ENCODE peak calls at places on chromosomes 6 and 20, in seven cellular contexts. U, S, O, Q, Y, C and X are unnamed samples.

GRCh38 chr6:15255481-15256414 is 9.9 kb downstream of the JARID2 start:
- DNase-seq in U (peak), S (no peak), O (peak), Q (no peak), Y (no peak), C (no peak), X (peak)

GRCh38 chr6:124962617-124963415 is 579 bp downstream of the RNF217 start:
- DNase-seq in U (no peak), S (peak), O (peak), Q (peak), Y (no peak), C (peak), X (no peak)

GRCh38 chr6:50270427-50270826 is 220.7 kb upstream of the DEFB112 start:
- DNase-seq in U (no peak), S (no peak), O (no peak), Q (no peak), Y (no peak), C (no peak), X (no peak)

GRCh38 chr20:58611236-58612020 is 39.7 kb upstream of the STX16 start:
- DNase-seq in U (peak), S (no peak), O (no peak), Q (no peak), Y (peak), C (no peak), X (no peak)

GRCh38 chr6:164827537-164827936 is 481.9 kb downstream of the C6orf118 start:
- DNase-seq in U (no peak), S (no peak), O (no peak), Q (no peak), Y (no peak), C (no peak), X (no peak)

GRCh38 chr6:160120087-160120486 is 1.5 kb upstream of the SLC22A1 start:
- DNase-seq in U (no peak), S (no peak), O (no peak), Q (no peak), Y (no peak), C (no peak), X (no peak)

GRCh38 chr6:40550096-40550731 is 37.0 kb downstream of the LRFN2 start:
- DNase-seq in U (no peak), S (peak), O (peak), Q (peak), Y (no peak), C (peak), X (peak)

GRCh38 chr6:34154668-34155447 is 9.0 kb upstream of the GRM4 start:
- DNase-seq in U (no peak), S (peak), O (peak), Q (peak), Y (peak), C (peak), X (peak)

GRCh38 chr20:17617212-17617867 is 47.5 kb downstream of the DSTN start:
- DNase-seq in U (no peak), S (no peak), O (peak), Q (peak), Y (peak), C (peak), X (peak)

GRCh38 chr6:159875194-159875593 is 15.6 kb upstream of the MAS1 start:
- DNase-seq in U (no peak), S (no peak), O (no peak), Q (no peak), Y (no peak), C (no peak), X (no peak)

GRCh38 chr6:167044696-167045095 is 45.5 kb downstream of the CEP43 start:
- DNase-seq in U (no peak), S (no peak), O (no peak), Q (no peak), Y (no peak), C (no peak), X (no peak)

GRCh38 chr6:56677559-56677958 is 34.9 kb upstream of the DST start:
- DNase-seq in U (no peak), S (peak), O (no peak), Q (no peak), Y (no peak), C (no peak), X (no peak)

GRCh38 chr6:81553246-81553645 is 199.2 kb downstream of the TENT5A start:
- DNase-seq in U (no peak), S (no peak), O (no peak), Q (no peak), Y (no peak), C (no peak), X (no peak)

GRCh38 chr20:53736757-53737403 is 143.2 kb upstream of the ZNF217 start:
- DNase-seq in U (peak), S (peak), O (peak), Q (no peak), Y (no peak), C (no peak), X (peak)

GRCh38 chr20:23257106-23257761 is 93.4 kb upstream of the NXT1 start:
- DNase-seq in U (no peak), S (no peak), O (no peak), Q (no peak), Y (no peak), C (no peak), X (no peak)

GRCh38 chr6:15176816-15177215 is 69.1 kb upstream of the JARID2 start:
- DNase-seq in U (no peak), S (no peak), O (no peak), Q (no peak), Y (no peak), C (no peak), X (no peak)

GRCh38 chr6:80186082-80186481 is 79.6 kb downstream of the BCKDHB start:
- DNase-seq in U (no peak), S (no peak), O (no peak), Q (no peak), Y (no peak), C (no peak), X (no peak)

GRCh38 chr6:54715990-54716389 is 130.6 kb upstream of the FAM83B start:
- DNase-seq in U (no peak), S (no peak), O (no peak), Q (no peak), Y (no peak), C (no peak), X (no peak)

GRCh38 chr6:135129139-135129867 is 51.8 kb upstream of the MYB start:
- DNase-seq in U (no peak), S (no peak), O (no peak), Q (no peak), Y (no peak), C (no peak), X (peak)

GRCh38 chr20:25325073-25325472 is 65.6 kb downstream of the ABHD12 start:
- DNase-seq in U (no peak), S (no peak), O (peak), Q (no peak), Y (no peak), C (no peak), X (no peak)

GRCh38 chr6:20810732-20811111 is 276.5 kb downstream of the CDKAL1 start:
- DNase-seq in U (no peak), S (no peak), O (no peak), Q (no peak), Y (no peak), C (no peak), X (no peak)

GRCh38 chr6:117776441-117776840 is 101.2 kb downstream of the NUS1 start:
- DNase-seq in U (no peak), S (peak), O (no peak), Q (no peak), Y (no peak), C (no peak), X (no peak)
- TF ChIP-seq CTCF in U (no peak), S (no peak), O (no peak), Q (peak), Y (no peak), C (peak), X (no peak)

DNA sequence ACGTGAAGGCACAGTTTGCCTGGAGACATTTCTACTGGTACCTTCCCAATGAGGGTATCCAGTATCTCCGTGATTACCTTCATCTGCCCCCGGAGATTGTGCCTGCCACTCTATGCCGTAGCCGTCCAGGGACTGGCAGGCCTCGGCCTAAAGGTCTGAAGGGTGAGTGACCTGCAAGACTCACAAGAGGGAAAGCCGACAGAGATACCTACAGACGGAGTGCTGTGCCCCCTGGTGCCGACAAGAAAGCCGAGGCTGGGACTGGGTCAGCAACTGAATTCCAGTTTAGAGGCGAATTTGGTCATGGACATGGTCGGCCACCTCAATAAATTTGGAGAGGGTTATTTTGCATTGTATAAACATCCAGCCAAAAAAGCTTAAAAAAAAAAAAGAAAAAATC is 420.3 kb upstream of the FLRT3 start:
- DNase-seq in U (no peak), S (no peak), O (no peak), Q (no peak), Y (no peak), C (no peak), X (no peak)
- TF ChIP-seq CTCF in U (no peak), S (no peak), O (no peak), Q (no peak), Y (no peak), C (no peak), X (no peak)

GRCh38 chr20:6416371-6416770 is 293.5 kb upstream of the FERMT1 start:
- DNase-seq in U (no peak), S (no peak), O (no peak), Q (no peak), Y (no peak), C (no peak), X (no peak)
- TF ChIP-seq CTCF in U (no peak), S (no peak), O (no peak), Q (peak), Y (no peak), C (no peak), X (no peak)

DNA sequence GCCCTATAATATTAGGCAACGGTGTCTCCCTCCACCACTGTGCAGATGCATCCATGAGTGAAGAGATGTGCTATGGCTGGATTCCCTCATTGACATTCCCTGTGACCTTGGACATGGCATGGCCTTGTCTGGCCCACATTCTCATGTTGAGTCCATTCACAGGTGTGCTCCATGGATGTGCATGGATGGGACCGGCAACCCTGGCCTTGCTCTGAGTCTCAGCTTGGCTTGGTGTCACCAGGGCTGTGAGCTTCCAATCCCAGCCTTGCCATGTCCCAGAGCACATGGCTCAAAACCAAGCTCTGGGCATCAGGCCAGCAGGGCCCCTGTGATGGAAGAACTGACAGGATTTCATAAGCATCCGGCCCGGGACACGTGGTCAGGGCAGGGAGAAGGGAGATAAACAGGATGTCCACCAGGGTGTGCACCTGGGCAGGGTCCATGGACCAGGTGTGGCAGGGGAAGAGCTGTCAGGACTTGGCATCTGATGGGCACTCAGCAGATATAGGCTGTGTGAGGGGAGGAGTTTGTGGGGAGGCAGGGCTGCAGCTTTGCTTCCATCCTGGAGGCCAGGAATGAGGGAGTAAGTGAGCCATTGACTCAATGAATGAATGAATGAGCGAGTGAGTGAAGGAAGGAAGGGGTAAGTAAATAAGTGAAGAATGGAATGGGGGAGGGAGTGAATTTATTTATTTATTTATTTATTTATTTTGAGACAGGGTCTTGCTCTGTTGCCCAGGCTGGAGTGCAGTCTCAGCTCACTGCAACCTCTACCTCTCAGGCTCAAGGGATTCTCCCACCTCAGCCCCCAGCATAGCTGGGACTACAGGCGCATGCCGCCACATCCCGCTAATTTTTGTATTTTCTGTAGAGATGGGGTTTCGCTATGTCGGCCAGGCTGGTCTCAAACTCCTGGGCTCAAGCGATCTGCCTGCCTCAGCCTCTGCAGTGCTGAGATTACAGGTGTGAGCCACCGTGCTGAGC is 15.7 kb downstream of the NRSN2 start:
- DNase-seq in U (peak), S (no peak), O (no peak), Q (no peak), Y (peak), C (peak), X (peak)
- TF ChIP-seq CTCF in U (peak), S (no peak), O (peak), Q (no peak), Y (peak), C (peak), X (peak)

GRCh38 chr6:1795923-1796322 is 186.2 kb downstream of the FOXC1 start:
- DNase-seq in U (no peak), S (no peak), O (no peak), Q (no peak), Y (no peak), C (no peak), X (no peak)

GRCh38 chr6:1789092-1789491 is 179.4 kb downstream of the FOXC1 start:
- DNase-seq in U (no peak), S (peak), O (no peak), Q (no peak), Y (no peak), C (no peak), X (no peak)

GRCh38 chr6:1796706-1797529 is 187.2 kb downstream of the FOXC1 start:
- DNase-seq in U (no peak), S (no peak), O (peak), Q (no peak), Y (no peak), C (no peak), X (no peak)

GRCh38 chr6:1790684-1791083 is 181.0 kb downstream of the FOXC1 start:
- DNase-seq in U (no peak), S (no peak), O (no peak), Q (no peak), Y (no peak), C (no peak), X (no peak)

DNA sequence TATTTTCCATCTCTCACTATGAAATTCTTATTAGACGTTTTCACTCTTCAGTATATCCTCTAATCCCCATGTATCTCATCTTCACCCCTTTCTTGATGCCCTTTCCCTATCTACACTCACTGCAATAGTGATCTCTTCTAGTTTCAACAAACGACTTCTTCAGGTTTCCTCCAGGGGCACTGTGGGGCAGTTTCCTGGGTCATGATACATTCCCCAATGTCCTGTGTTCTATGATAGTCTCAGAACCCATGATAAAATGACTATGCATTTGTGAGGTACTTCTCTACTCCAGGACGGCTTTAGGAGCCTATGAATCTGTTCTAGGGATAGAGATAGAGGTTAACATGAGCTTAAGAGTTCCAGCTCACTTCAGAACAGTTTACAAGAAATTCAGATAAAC is 183.3 kb downstream of the FOXC1 start:
- DNase-seq in U (no peak), S (no peak), O (no peak), Q (peak), Y (no peak), C (no peak), X (peak)
- TF ChIP-seq CTCF in U (no peak), S (peak), O (peak), Q (peak), Y (no peak), C (peak), X (peak)

DNA sequence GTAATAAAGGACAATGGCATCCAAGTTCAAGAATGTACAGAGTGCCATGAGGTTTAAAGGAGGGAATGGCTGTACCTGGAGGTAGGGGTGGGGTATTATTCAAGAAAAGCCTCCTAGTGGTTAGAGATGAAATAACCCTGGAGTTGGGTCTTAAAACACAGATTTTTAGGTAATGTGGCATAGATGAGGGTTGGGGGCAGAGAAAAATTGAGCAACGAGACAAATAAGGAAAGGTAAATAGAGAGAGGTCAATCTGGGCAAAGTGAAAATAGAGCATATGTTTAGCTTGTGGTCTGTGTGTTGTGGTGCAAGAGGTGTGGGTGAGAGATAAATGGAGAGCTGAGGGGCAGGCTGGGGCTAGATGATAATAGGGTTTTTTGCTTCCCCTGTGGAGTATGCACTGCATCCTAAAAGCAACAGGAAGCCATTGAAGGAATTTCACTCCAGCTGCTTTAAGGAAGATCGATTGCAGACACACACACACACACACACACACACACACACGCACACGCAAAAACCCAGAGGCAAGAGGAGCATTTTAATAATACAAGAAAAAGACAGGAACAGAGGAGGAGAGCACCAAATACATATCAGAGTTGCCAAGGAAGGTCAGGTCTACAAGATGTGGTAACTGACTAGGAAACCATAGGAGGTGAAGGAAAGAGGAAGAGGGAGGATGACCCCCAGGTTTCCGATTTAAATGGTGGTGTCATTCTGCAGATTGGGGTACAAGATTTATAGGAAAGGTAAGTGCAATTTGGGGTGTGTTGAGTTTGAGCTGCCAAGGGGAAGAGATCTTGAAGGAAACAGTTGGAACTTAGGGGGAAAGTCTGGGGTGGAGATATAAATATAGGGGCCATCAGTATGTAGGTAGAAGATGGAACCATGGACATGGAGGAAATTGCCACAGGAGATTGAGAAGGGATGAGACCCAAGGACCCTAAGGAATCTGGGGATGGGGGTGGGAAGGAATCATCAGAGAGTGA is 31.3 kb upstream of the ADGRF1 start:
- DNase-seq in U (peak), S (no peak), O (no peak), Q (no peak), Y (no peak), C (no peak), X (no peak)
- TF ChIP-seq CTCF in U (peak), S (peak), O (no peak), Q (peak), Y (no peak), C (peak), X (no peak)

GRCh38 chr6:116842374-116842947 is 13.6 kb upstream of the GPRC6A start:
- DNase-seq in U (no peak), S (no peak), O (no peak), Q (no peak), Y (no peak), C (no peak), X (no peak)

GRCh38 chr6:116847234-116847633 is 18.4 kb upstream of the GPRC6A start:
- DNase-seq in U (no peak), S (peak), O (peak), Q (no peak), Y (no peak), C (peak), X (no peak)
- TF ChIP-seq CTCF in U (peak), S (peak), O (peak), Q (peak), Y (peak), C (peak), X (peak)